ENCODE peak calls at places on chromosomes 16 and 17, in four cellular contexts. B is WTC11, K is fibroblast of lung, G is ascending aorta. L is an unnamed sample.

GRCh38 chr17:82403662-82404660 is 14.2 kb upstream of the HEXD start:
- DNase-seq in G (no peak), K (no peak), B (no peak), L (no peak)

GRCh38 chr16:57798267-57798810 is 4.0 kb downstream of the KIFC3 start:
- DNase-seq in K (no peak), G (no peak), B (no peak), L (peak; percentile 65)

GRCh38 chr17:50893183-50893993 is 27.2 kb upstream of the TOB1 start:
- DNase-seq in G (no peak), B (no peak), K (peak; percentile 94), L (no peak)

GRCh38 chr16:87156195-87156594 is 161.0 kb downstream of the C16orf95 start:
- DNase-seq in B (no peak), G (no peak), K (no peak), L (no peak)

GRCh38 chr16:89099905-89100304 is 6.3 kb downstream of the ACSF3 start:
- DNase-seq in B (no peak), K (no peak), G (no peak), L (no peak)

GRCh38 chr16:51112311-51112710 is 38.8 kb downstream of the SALL1 start:
- DNase-seq in K (no peak), G (no peak), B (no peak), L (no peak)

GRCh38 chr17:40314557-40314953 is 5.6 kb downstream of the RARA start:
- DNase-seq in B (peak; percentile 4), K (peak; percentile 92), G (peak; percentile 90), L (peak; percentile 46)

GRCh38 chr16:31072540-31073072 is 1.4 kb downstream of the ZNF668 start:
- DNase-seq in G (no peak), B (no peak), K (peak; percentile 57), L (peak; percentile 30)

GRCh38 chr17:56665864-56666263 is 72.4 kb downstream of the NOG start:
- DNase-seq in K (no peak), B (no peak), G (no peak), L (no peak)

GRCh38 chr17:53472586-53472985 is 350.1 kb upstream of the KIF2B start:
- DNase-seq in G (no peak), B (no peak), K (peak; percentile 40), L (no peak)

GRCh38 chr17:75785016-75785769 is 587 bp downstream of the UNK start:
- DNase-seq in B (peak; percentile 87), G (peak; percentile 65), K (peak; percentile 84), L (peak; percentile 95)

GRCh38 chr17:30950669-30951399 is 20.0 kb upstream of the RNF135 start:
- DNase-seq in B (no peak), G (peak; percentile 50), K (peak; percentile 65), L (peak; percentile 49)

GRCh38 chr16:82067042-82067809 is 32.2 kb downstream of the HSD17B2 start:
- DNase-seq in G (no peak), B (no peak), K (peak; percentile 18), L (no peak)

GRCh38 chr17:39507511-39507910 is 46.2 kb downstream of the CDK12 start:
- DNase-seq in G (no peak), B (no peak), K (no peak), L (no peak)

GRCh38 chr17:67992541-67993152 is 3.6 kb downstream of the C17orf58 start:
- DNase-seq in G (no peak), K (peak; percentile 58), B (no peak), L (no peak)

GRCh38 chr17:299546-299945 is 53.1 kb downstream of the RPH3AL start:
- DNase-seq in G (no peak), K (no peak), B (no peak), L (no peak)

GRCh38 chr17:29931253-29931932 is 1.4 kb upstream of the SSH2 start:
- DNase-seq in B (peak; percentile 23), K (peak; percentile 71), G (no peak), L (peak; percentile 83)

GRCh38 chr17:78462148-78462547 is 83.7 kb downstream of the PGS1 start:
- DNase-seq in K (no peak), G (no peak), B (no peak), L (no peak)

GRCh38 chr17:57557793-57558681 is 187.1 kb downstream of the CCDC182 start:
- DNase-seq in K (peak; percentile 86), B (no peak), G (no peak), L (no peak)

GRCh38 chr17:17971431-17972125 is 622 bp downstream of the TOM1L2 start:
- DNase-seq in K (peak; percentile 47), B (no peak), G (no peak), L (no peak)

GRCh38 chr16:30615358-30616076 is 5.3 kb upstream of the ZNF689 start:
- DNase-seq in K (no peak), G (no peak), B (peak; percentile 98), L (peak; percentile 75)

GRCh38 chr17:43438626-43439529 is 40.1 kb downstream of the ARL4D start:
- DNase-seq in G (no peak), B (peak; percentile 22), K (peak; percentile 50), L (peak; percentile 80)

GRCh38 chr16:28326881-28327610 is 34.7 kb downstream of the SBK1 start:
- DNase-seq in G (no peak), B (peak; percentile 79), K (peak; percentile 36), L (peak; percentile 75)

GRCh38 chr16:20300312-20301097 is 26.8 kb downstream of the GP2 start:
- DNase-seq in G (no peak), K (peak; percentile 7), B (peak; percentile 64), L (peak; percentile 75)